ENCODE peak calls at places on chromosomes 6 and 20, in nine cellular contexts. X is heart left ventricle; O is CD8-positive, alpha-beta T cell; N is effector memory CD4-positive, alpha-beta T cell; J is iPS DF 6.9; F is Peyer's patch; A is fibroblast of lung; T is foreskin keratinocyte; M is upper lobe of left lung. K is an unnamed sample.

GRCh38 chr20:7272512-7272911 is 505.0 kb downstream of the BMP2 start:
- DNase-seq in X (no peak), O (no peak), N (no peak), J (peak; percentile 13), F (no peak), A (peak; percentile 1), T (no peak), M (no peak), K (no peak)

GRCh38 chr6:16331328-16332174 is 93.2 kb downstream of the GMPR start:
- DNase-seq in X (peak; percentile 69), O (peak; percentile 70), N (peak; percentile 25), J (no peak), F (peak; percentile 86), A (peak; percentile 73), T (peak; percentile 48), M (peak; percentile 79), K (no peak)

GRCh38 chr6:144921206-144921975 is 636.3 kb downstream of the UTRN start:
- DNase-seq in X (no peak), O (no peak), N (no peak), J (no peak), F (no peak), A (no peak), T (no peak), M (no peak), K (no peak)

GRCh38 chr6:54990001-54990400 is 143.4 kb downstream of the FAM83B start:
- DNase-seq in X (no peak), O (no peak), N (no peak), J (no peak), F (no peak), A (no peak), T (no peak), M (no peak), K (no peak)

GRCh38 chr6:165486183-165487137 is 176.6 kb downstream of the PDE10A start:
- DNase-seq in X (no peak), O (no peak), N (no peak), J (no peak), F (no peak), A (no peak), T (no peak), M (no peak), K (no peak)

GRCh38 chr6:5213851-5214507 is 46.8 kb downstream of the LYRM4 start:
- DNase-seq in X (no peak), O (no peak), N (no peak), J (no peak), F (no peak), A (peak; percentile 47), T (no peak), M (no peak), K (no peak)

GRCh38 chr6:83047065-83047754 is 18.4 kb downstream of the UBE3D start:
- DNase-seq in X (no peak), O (no peak), N (no peak), J (no peak), F (no peak), A (no peak), T (no peak), M (no peak), K (no peak)

GRCh38 chr6:129845696-129846095 is 15.4 kb downstream of the TMEM244 start:
- DNase-seq in X (no peak), O (no peak), N (no peak), J (no peak), F (no peak), A (no peak), T (no peak), M (no peak), K (no peak)

GRCh38 chr6:2396292-2396691 is 150.9 kb upstream of the GMDS start:
- DNase-seq in X (no peak), O (no peak), N (no peak), J (no peak), F (no peak), A (no peak), T (no peak), M (no peak), K (no peak)

GRCh38 chr6:53326372-53327016 is 22.3 kb downstream of the ELOVL5 start:
- DNase-seq in X (peak; percentile 37), O (no peak), N (no peak), J (no peak), F (no peak), A (peak; percentile 100), T (peak; percentile 96), M (peak; percentile 43), K (peak; percentile 96)

GRCh38 chr20:17533396-17533795 is 2.2 kb upstream of the BFSP1 start:
- DNase-seq in X (no peak), O (no peak), N (no peak), J (no peak), F (no peak), A (peak; percentile 60), T (peak; percentile 40), M (peak; percentile 40), K (no peak)

GRCh38 chr6:13355043-13355945 is 27.0 kb upstream of the TBC1D7 start:
- DNase-seq in X (no peak), O (peak; percentile 16), N (no peak), J (no peak), F (no peak), A (peak; percentile 100), T (peak; percentile 98), M (no peak), K (peak; percentile 85)

GRCh38 chr6:154404791-154405400 is 48.3 kb upstream of the IPCEF1 start:
- DNase-seq in X (no peak), O (no peak), N (no peak), J (no peak), F (no peak), A (peak; percentile 76), T (no peak), M (no peak), K (no peak)

GRCh38 chr6:134678436-134678889 is 271.4 kb downstream of the ALDH8A1 start:
- DNase-seq in X (peak; percentile 58), O (no peak), N (no peak), J (no peak), F (peak; percentile 91), A (peak; percentile 86), T (no peak), M (no peak), K (no peak)

GRCh38 chr6:161869491-161869890 is 595.6 kb upstream of the AGPAT4 start:
- DNase-seq in X (no peak), O (no peak), N (no peak), J (no peak), F (no peak), A (no peak), T (no peak), M (no peak), K (no peak)

GRCh38 chr6:107787589-107787960 is 36.5 kb downstream of the SCML4 start:
- DNase-seq in X (no peak), O (no peak), N (no peak), J (no peak), F (no peak), A (no peak), T (no peak), M (no peak), K (no peak)
- H3K27ac ChIP-seq in X (no peak overlapping the region), O (peak overlapping the region; percentile 6), N (peak overlapping the region; percentile 62), J (no peak overlapping the region), F (no peak overlapping the region), A (no peak overlapping the region), T (no peak overlapping the region), M (no peak overlapping the region), K (no peak overlapping the region)

DNA sequence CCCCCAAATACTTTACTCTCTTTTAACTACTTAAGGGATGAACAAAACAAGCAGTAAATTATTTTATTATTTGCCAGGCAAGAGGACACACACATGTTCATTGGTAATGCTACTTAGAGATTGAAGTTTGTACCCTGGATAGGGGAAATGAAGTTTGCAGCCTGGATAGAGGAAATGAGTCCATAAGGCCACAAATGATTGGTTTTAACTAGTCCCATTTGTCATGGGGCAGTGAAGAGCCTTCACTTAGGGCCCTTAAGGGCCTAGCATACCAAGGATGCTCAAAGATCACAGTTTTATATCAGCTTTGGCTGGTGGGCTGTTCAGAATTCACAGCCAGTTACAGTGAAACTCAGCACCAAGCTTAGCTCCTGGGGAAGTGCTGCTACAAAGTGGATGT is 41.6 kb downstream of the NCOA7 start:
- DNase-seq in X (no peak), O (no peak), N (no peak), J (no peak), F (no peak), A (no peak), T (no peak), M (no peak), K (no peak)
- H3K27ac ChIP-seq in X (no peak overlapping the region), O (no peak overlapping the region), N (peak overlapping the region; percentile 47), J (no peak overlapping the region), F (no peak overlapping the region), A (no peak overlapping the region), T (no peak overlapping the region), M (peak overlapping the region; percentile 12), K (no peak overlapping the region)

GRCh38 chr6:26221186-26221585 is 134.0 kb downstream of the HFE start:
- DNase-seq in X (no peak), O (no peak), N (no peak), J (no peak), F (no peak), A (no peak), T (no peak), M (no peak), K (no peak)
- H3K27ac ChIP-seq in X (no peak overlapping the region), O (no peak overlapping the region), N (no peak overlapping the region), J (no peak overlapping the region), F (no peak overlapping the region), A (no peak overlapping the region), T (no peak overlapping the region), M (no peak overlapping the region), K (no peak overlapping the region)

GRCh38 chr20:10898555-10898954 is 224.8 kb upstream of the JAG1 start:
- DNase-seq in X (no peak), O (no peak), N (no peak), J (no peak), F (no peak), A (peak; percentile 42), T (no peak), M (no peak), K (no peak)

GRCh38 chr20:10897341-10897740 is 223.5 kb upstream of the JAG1 start:
- DNase-seq in X (no peak), O (no peak), N (no peak), J (no peak), F (no peak), A (no peak), T (peak; percentile 54), M (no peak), K (no peak)

GRCh38 chr20:10902174-10902573 is 228.4 kb upstream of the JAG1 start:
- DNase-seq in X (no peak), O (no peak), N (no peak), J (no peak), F (no peak), A (no peak), T (no peak), M (no peak), K (no peak)

GRCh38 chr20:10906830-10907229 is 233.0 kb upstream of the JAG1 start:
- DNase-seq in X (no peak), O (no peak), N (no peak), J (no peak), F (no peak), A (no peak), T (no peak), M (no peak), K (no peak)

DNA sequence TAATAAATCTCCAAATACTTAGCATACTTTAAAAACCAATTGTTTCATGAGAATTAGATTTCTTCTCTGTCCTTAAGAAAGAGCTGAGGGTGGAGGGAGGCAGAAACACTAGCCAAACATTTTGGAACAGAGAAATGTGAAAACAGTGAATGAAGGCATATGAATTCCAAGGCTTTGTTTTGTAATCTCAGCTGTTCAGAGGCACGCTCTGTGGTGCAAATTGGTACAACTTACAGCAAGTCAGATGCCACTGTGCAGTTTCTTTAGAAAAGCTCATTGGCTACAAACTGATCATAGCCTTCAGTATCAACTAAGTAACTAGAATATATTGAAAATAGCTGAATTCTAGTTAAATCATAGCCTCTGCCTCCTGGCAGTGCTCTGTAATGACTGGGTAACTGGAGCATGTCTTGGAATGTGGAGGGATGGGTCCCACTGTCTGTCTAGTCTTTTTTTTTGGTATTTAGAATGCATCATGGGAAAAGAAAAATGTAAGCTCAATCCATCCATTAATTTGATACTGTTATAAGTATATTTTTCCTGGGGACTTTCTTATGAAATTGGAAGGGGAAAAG is 229.1 kb upstream of the JAG1 start:
- DNase-seq in X (no peak), O (no peak), N (no peak), J (no peak), F (no peak), A (peak; percentile 57), T (no peak), M (no peak), K (no peak)
- H3K27ac ChIP-seq in X (no peak overlapping the region), O (no peak overlapping the region), N (no peak overlapping the region), J (no peak overlapping the region), F (no peak overlapping the region), A (no peak overlapping the region), T (no peak overlapping the region), M (no peak overlapping the region), K (no peak overlapping the region)